ENCODE peak calls at places on chromosomes 3 and 15, in four cellular contexts. A is T47D, M is RWPE1, W is iris pigment epithelial cell. J is an unnamed sample.

GRCh38 chr3:123143669-123144411 is 57.9 kb upstream of the SEC22A start:
- DNase-seq in A (no peak), M (no peak), W (peak), J (peak)

GRCh38 chr15:41523097-41523496 is 9.5 kb upstream of the LTK start:
- DNase-seq in A (no peak), M (no peak), W (peak), J (peak)

GRCh38 chr3:77039606-77040553 is at the start of gene ROBO2:
- DNase-seq in A (no peak), M (peak), W (peak), J (peak)

GRCh38 chr3:73523661-73524060 is 101.1 kb downstream of the PDZRN3 start:
- DNase-seq in A (no peak), M (no peak), W (no peak), J (no peak)

GRCh38 chr3:141272906-141273662 is 41.5 kb downstream of the PXYLP1 start:
- DNase-seq in A (no peak), M (no peak), W (no peak), J (no peak)

GRCh38 chr3:45978348-45978747 is 17.3 kb downstream of the FYCO1 start:
- DNase-seq in A (peak), M (no peak), W (no peak), J (no peak)

GRCh38 chr3:99846472-99846871 is 28.8 kb downstream of the CMSS1 start:
- DNase-seq in A (no peak), M (no peak), W (peak), J (peak)

GRCh38 chr3:138657508-138657907 is 48.9 kb downstream of the FAIM start:
- DNase-seq in A (no peak), M (no peak), W (no peak), J (no peak)

GRCh38 chr15:26280281-26280680 is 417.2 kb upstream of the ATP10A start:
- DNase-seq in A (no peak), M (no peak), W (no peak), J (no peak)

GRCh38 chr3:12588674-12589054 is 31.8 kb downstream of the MKRN2 start:
- DNase-seq in A (no peak), M (no peak), W (no peak), J (no peak)

GRCh38 chr3:13143381-13144004 is 70.3 kb upstream of the IQSEC1 start:
- DNase-seq in A (no peak), M (no peak), W (no peak), J (no peak)

GRCh38 chr3:153960701-153961100 is 160.5 kb upstream of the ARHGEF26 start:
- DNase-seq in A (no peak), M (no peak), W (no peak), J (no peak)

GRCh38 chr15:98567951-98568350 is 80.4 kb upstream of the IGF1R start:
- DNase-seq in A (no peak), M (no peak), W (peak), J (peak)

GRCh38 chr3:16484216-16484615 is 29.3 kb downstream of the RFTN1 start:
- DNase-seq in A (no peak), M (no peak), W (peak), J (peak)

GRCh38 chr3:29516164-29516563 is 235.3 kb downstream of the RBMS3 start:
- DNase-seq in A (no peak), M (no peak), W (peak), J (no peak)

GRCh38 chr15:99306694-99307338 is 55.5 kb downstream of the LRRC28 start:
- DNase-seq in A (no peak), M (no peak), W (no peak), J (no peak)

GRCh38 chr3:111362286-111363009 is 179.5 kb upstream of the CD96 start:
- DNase-seq in A (no peak), M (no peak), W (no peak), J (peak)

GRCh38 chr15:55267401-55268053 is 22.1 kb downstream of the RAB27A start:
- DNase-seq in A (no peak), M (no peak), W (peak), J (peak)

GRCh38 chr3:5010706-5011554 is 31.7 kb downstream of the BHLHE40 start:
- DNase-seq in A (no peak), M (no peak), W (no peak), J (no peak)

GRCh38 chr15:55250392-55250791 is 39.2 kb downstream of the RAB27A start:
- DNase-seq in A (no peak), M (peak), W (peak), J (peak)

GRCh38 chr3:44106761-44107160 is 134.9 kb upstream of the TOPAZ1 start:
- DNase-seq in A (no peak), M (no peak), W (no peak), J (no peak)

GRCh38 chr15:85333132-85333831 is 47.1 kb upstream of the AKAP13 start:
- DNase-seq in A (no peak), M (no peak), W (peak), J (peak)

GRCh38 chr3:3447671-3448070 is 268.2 kb upstream of the CRBN start:
- DNase-seq in A (no peak), M (no peak), W (peak), J (no peak)

GRCh38 chr3:156761007-156761406 is 65.1 kb upstream of the LEKR1 start:
- DNase-seq in A (no peak), M (no peak), W (no peak), J (no peak)

GRCh38 chr3:17278006-17278405 is 393.3 kb downstream of the PLCL2 start:
- DNase-seq in A (no peak), M (no peak), W (no peak), J (no peak)

GRCh38 chr3:31356941-31357340 is 175.8 kb upstream of the STT3B start:
- DNase-seq in A (no peak), M (no peak), W (peak), J (peak)

J was measured in amniotic epithelial cell.